ENCODE peak calls at places on chromosomes 7 and 10, in nine cellular contexts. C is NCI-H2029; W is Right ventricle myocardium superior; U is NAMALWA; P is MM.1S; J is breast epithelium; F is stimulated activated CD8-positive, alpha-beta memory T cell treated with anti-CD3 and anti-CD28 coated beads, Interleukin-15, amount 100 ng/mL, for 48 hours; G is RPMI7951; Y is upper lobe of right lung. R is an unnamed sample.
A peak's percentile ranks its signal among the peaks of the same experiment; 100 is the strongest.

GRCh38 chr7:67955061-67955460 is 958.4 kb downstream of the TYW1 start:
- DNase-seq in F (no peak), C (no peak), Y (no peak), P (no peak), J (no peak), U (no peak), G (peak; percentile 30), W (no peak), R (no peak)

GRCh38 chr7:45568536-45569289 is 5.5 kb upstream of the ADCY1 start:
- DNase-seq in G (no peak), P (no peak), W (no peak), F (no peak), C (no peak), Y (no peak), U (no peak), J (no peak), R (no peak)

GRCh38 chr10:21534611-21535493 is 820 bp downstream of the MLLT10 start:
- DNase-seq in P (peak; percentile 66), C (peak; percentile 27), G (peak; percentile 61), J (no peak), U (peak; percentile 74), Y (peak; percentile 86), W (peak; percentile 77), F (peak; percentile 26), R (peak; percentile 63)

GRCh38 chr7:118085000-118085399 is 99.0 kb upstream of the LSM8 start:
- DNase-seq in G (no peak), U (no peak), Y (no peak), F (no peak), W (no peak), P (no peak), C (no peak), J (no peak), R (no peak)

GRCh38 chr10:110676016-110676415 is 31.9 kb downstream of the RBM20 start:
- DNase-seq in C (no peak), W (no peak), G (no peak), J (no peak), F (no peak), P (no peak), U (no peak), Y (no peak), R (no peak)

GRCh38 chr7:29003703-29004102 is 45.6 kb upstream of the TRIL start:
- DNase-seq in J (no peak), W (no peak), C (no peak), F (no peak), P (no peak), G (no peak), U (no peak), Y (no peak), R (no peak)

GRCh38 chr7:142412551-142413193 is 154.8 kb upstream of the PRSS58 start:
- DNase-seq in G (peak; percentile 74), Y (no peak), F (no peak), C (no peak), U (peak; percentile 77), J (no peak), W (no peak), P (peak; percentile 87), R (no peak)

GRCh38 chr10:58280982-58281752 is 12.2 kb downstream of the CISD1 start:
- DNase-seq in Y (no peak), W (no peak), P (peak; percentile 55), G (peak; percentile 32), J (no peak), F (no peak), C (no peak), U (no peak), R (no peak)

GRCh38 chr10:126262971-126263370 is 125.3 kb downstream of the ADAM12 start:
- DNase-seq in P (no peak), F (no peak), W (no peak), Y (no peak), C (no peak), U (no peak), J (no peak), G (no peak), R (no peak)

GRCh38 chr7:37482953-37483352 is 34.3 kb upstream of the ELMO1 start:
- DNase-seq in W (no peak), Y (no peak), U (no peak), C (no peak), G (no peak), P (no peak), J (no peak), F (no peak), R (no peak)

GRCh38 chr7:130960208-130960988 is 226.4 kb upstream of the KLF14 start:
- DNase-seq in G (peak; percentile 98), C (no peak), W (no peak), P (peak; percentile 78), Y (no peak), F (no peak), J (no peak), U (peak; percentile 93), R (no peak)

GRCh38 chr7:480531-481218 is 39.0 kb downstream of the PDGFA start:
- DNase-seq in J (no peak), F (no peak), W (peak; percentile 44), Y (peak; percentile 67), G (no peak), U (no peak), C (no peak), P (no peak), R (no peak)

GRCh38 chr7:12731214-12731656 is 43.8 kb downstream of the ARL4A start:
- DNase-seq in P (peak; percentile 78), C (no peak), J (no peak), W (no peak), G (no peak), Y (no peak), F (no peak), U (peak; percentile 22), R (no peak)

GRCh38 chr7:2211259-2211575 is 21.5 kb downstream of the MAD1L1 start:
- DNase-seq in C (no peak), G (no peak), Y (peak; percentile 62), F (no peak), W (peak; percentile 26), P (no peak), U (no peak), J (no peak), R (no peak)

GRCh38 chr10:57628592-57629284 is 639.0 kb downstream of the IPMK start:
- DNase-seq in J (no peak), C (no peak), P (no peak), F (no peak), G (no peak), W (no peak), U (no peak), Y (no peak), R (no peak)